ENCODE peak calls at places on chromosomes 5 and 9, in seven cellular contexts. E is omental fat pad, F is lower lobe of right lung, X is ureter, V is iPS-NIHi11, K is hypothalamus, P is astrocyte of the hippocampus. M is an unnamed sample.

GRCh38 chr9:84331119-84331791 is 9.3 kb downstream of the SLC28A3 start:
- DNase-seq in E (no peak), V (no peak), P (no peak), K (no peak), F (peak; percentile 61), X (no peak), M (no peak)

GRCh38 chr5:160169326-160169725 is 50.1 kb upstream of the PWWP2A start:
- DNase-seq in V (no peak), F (no peak), P (peak; percentile 57), K (no peak), E (no peak), X (no peak), M (no peak)

GRCh38 chr5:149207821-149208220 is 63.8 kb upstream of the AFAP1L1 start:
- DNase-seq in X (no peak), F (no peak), K (no peak), E (no peak), P (no peak), V (no peak), M (no peak)

GRCh38 chr9:124810513-124811355 is 33.8 kb downstream of the OLFML2A start:
- DNase-seq in F (no peak), V (peak; percentile 95), X (peak; percentile 66), P (peak; percentile 98), K (no peak), E (no peak), M (no peak)

GRCh38 chr5:79865588-79865987 is 125.5 kb downstream of the MTX3 start:
- DNase-seq in E (no peak), K (no peak), F (no peak), X (no peak), V (no peak), P (no peak), M (no peak)

GRCh38 chr9:112218908-112219307 is 43.8 kb upstream of the SUSD1 start:
- DNase-seq in X (no peak), K (no peak), F (no peak), P (peak; percentile 35), V (no peak), E (no peak), M (no peak)

GRCh38 chr5:160263326-160263850 is 34.1 kb downstream of the FABP6 start:
- DNase-seq in F (no peak), X (no peak), P (no peak), K (no peak), V (no peak), E (no peak), M (no peak)

GRCh38 chr5:43099615-43100014 is 21.1 kb upstream of the ZNF131 start:
- DNase-seq in X (no peak), E (no peak), K (no peak), P (no peak), F (no peak), V (no peak), M (no peak)

GRCh38 chr5:96090205-96090604 is 128.6 kb upstream of the ELL2 start:
- DNase-seq in P (no peak), K (no peak), X (no peak), V (no peak), F (no peak), E (no peak), M (no peak)

GRCh38 chr5:137563646-137564474 is 64.7 kb upstream of the SPOCK1 start:
- DNase-seq in F (no peak), K (no peak), E (no peak), V (no peak), P (peak; percentile 78), X (no peak), M (no peak)

GRCh38 chr5:155886311-155887031 is 440.5 kb upstream of the SGCD start:
- DNase-seq in X (no peak), F (no peak), P (no peak), K (no peak), E (no peak), V (no peak), M (no peak)

GRCh38 chr9:16708638-16709435 is 161.6 kb downstream of the BNC2 start:
- DNase-seq in V (peak; percentile 33), E (no peak), K (no peak), F (no peak), X (no peak), P (peak; percentile 75), M (no peak)

GRCh38 chr5:154690488-154690887 is 64.7 kb upstream of the LARP1 start:
- DNase-seq in E (no peak), K (no peak), P (no peak), F (no peak), X (no peak), V (no peak), M (no peak)

GRCh38 chr9:109440117-109440515 is 58.0 kb downstream of the PTPN3 start:
- DNase-seq in P (no peak), F (no peak), V (no peak), X (no peak), K (no peak), E (no peak), M (no peak)

GRCh38 chr5:134113572-134113907 is 941 bp upstream of the TCF7 start:
- DNase-seq in V (no peak), E (no peak), F (no peak), P (no peak), X (no peak), K (no peak), M (no peak)

GRCh38 chr5:82806513-82806912 is 270.7 kb downstream of the TMEM167A start:
- DNase-seq in P (peak; percentile 11), K (no peak), V (no peak), X (no peak), F (no peak), E (no peak), M (no peak)

GRCh38 chr5:21236896-21237830 is 1249.2 kb upstream of the CDH18 start:
- DNase-seq in F (no peak), K (no peak), E (no peak), X (no peak), P (peak; percentile 9), V (no peak), M (no peak)

GRCh38 chr9:135095470-135096407 is 8.3 kb downstream of the OLFM1 start:
- DNase-seq in F (no peak), X (no peak), V (no peak), P (no peak), E (no peak), K (no peak), M (no peak)

GRCh38 chr5:81513468-81513867 is 119.5 kb upstream of the ACOT12 start:
- DNase-seq in X (no peak), E (no peak), V (peak; percentile 9), F (no peak), P (no peak), K (no peak), M (no peak)

GRCh38 chr5:39604491-39604890 is 179.7 kb upstream of the DAB2 start:
- DNase-seq in F (no peak), P (no peak), K (no peak), E (no peak), X (no peak), V (no peak), M (no peak)

GRCh38 chr5:93511445-93511844 is 69.6 kb downstream of the NR2F1-AS1 start:
- DNase-seq in E (no peak), X (no peak), P (no peak), F (no peak), K (no peak), V (no peak), M (no peak)

GRCh38 chr5:98656106-98656795 is 117.2 kb upstream of the RGMB start:
- DNase-seq in F (no peak), K (no peak), V (no peak), P (peak; percentile 67), E (no peak), X (no peak), M (no peak)

GRCh38 chr9:136698681-136699246 is 11.5 kb upstream of the AGPAT2 start:
- DNase-seq in X (no peak), E (no peak), P (no peak), K (no peak), V (no peak), F (no peak), M (no peak)

GRCh38 chr9:78626971-78627370 is 330.0 kb downstream of the PSAT1 start:
- DNase-seq in E (no peak), P (no peak), K (no peak), F (no peak), V (no peak), X (no peak), M (no peak)

GRCh38 chr9:133701321-133701980 is 36.7 kb downstream of the SARDH start:
- DNase-seq in K (no peak), P (no peak), F (peak; percentile 42), X (no peak), V (no peak), E (no peak), M (no peak)

GRCh38 chr9:22158983-22159382 is 149.9 kb upstream of the CDKN2B start:
- DNase-seq in F (peak; percentile 86), E (peak; percentile 64), V (no peak), X (peak; percentile 61), K (no peak), P (peak; percentile 33), M (no peak)

GRCh38 chr9:93908591-93909241 is 46.4 kb downstream of the BARX1 start:
- DNase-seq in K (no peak), E (no peak), P (no peak), X (no peak), V (no peak), F (peak; percentile 15), M (no peak)

GRCh38 chr9:93357649-93358048 is 93.8 kb upstream of the FAM120A start:
- DNase-seq in X (no peak), F (no peak), V (no peak), E (no peak), P (no peak), K (no peak), M (no peak)

GRCh38 chr5:139686919-139687421 is 38.8 kb downstream of the CXXC5 start:
- DNase-seq in K (no peak), P (no peak), F (no peak), X (no peak), E (no peak), V (no peak), M (no peak)

GRCh38 chr9:107246259-107247254 is 36.5 kb upstream of the RAD23B start:
- DNase-seq in X (no peak), K (no peak), P (peak; percentile 33), E (no peak), V (no peak), F (no peak), M (no peak)

GRCh38 chr5:142156839-142157463 is 48.4 kb downstream of the NDFIP1 start:
- DNase-seq in P (peak; percentile 20), E (no peak), V (peak; percentile 56), X (no peak), F (no peak), K (no peak), M (no peak)

GRCh38 chr5:55232194-55232984 is 1.0 kb downstream of the CCNO start:
- DNase-seq in P (peak; percentile 55), X (peak; percentile 53), V (peak; percentile 53), E (no peak), F (peak; percentile 40), K (no peak), M (no peak)

GRCh38 chr5:133552925-133553525 is 59.3 kb downstream of the FSTL4 start:
- DNase-seq in K (no peak), P (peak; percentile 51), E (no peak), F (peak; percentile 57), X (no peak), V (peak; percentile 89), M (no peak)

GRCh38 chr5:144202072-144202471 is 31.4 kb downstream of the KCTD16 start:
- DNase-seq in P (peak; percentile 59), X (no peak), K (no peak), V (no peak), F (no peak), E (no peak), M (no peak)

GRCh38 chr5:115816226-115817042 is at the start of gene CDO1:
- DNase-seq in V (peak; percentile 55), F (peak; percentile 48), E (no peak), X (peak; percentile 52), K (peak; percentile 60), P (peak; percentile 88), M (peak; percentile 75)

GRCh38 chr5:73093943-73094342 is 26.4 kb upstream of the TMEM171 start:
- DNase-seq in K (no peak), P (peak; percentile 68), V (no peak), X (no peak), F (no peak), E (no peak), M (no peak)

GRCh38 chr9:133894377-133895321 is 97.5 kb downstream of the VAV2 start:
- DNase-seq in X (no peak), K (no peak), P (no peak), V (no peak), E (no peak), F (no peak), M (no peak)

GRCh38 chr5:1865948-1866347 is 16.8 kb downstream of the IRX4 start:
- DNase-seq in V (no peak), P (no peak), K (no peak), X (no peak), F (no peak), E (no peak), M (no peak)

M was measured in type B pancreatic cell.